ENCODE peak calls at places on chromosome 9, in four cellular contexts. P is H1, D is H9, G is mesendoderm. T is an unnamed sample.
A peak's percentile ranks its signal among the peaks of the same experiment; 100 is the strongest.

GRCh38 chr9:34457266-34458012 is 931 bp downstream of the FAM219A start:
- DNase-seq in P (peak; percentile 21), D (peak; percentile 73), G (peak; percentile 86), T (peak; percentile 77)

GRCh38 chr9:93288891-93289883 is 105.2 kb downstream of the WNK2 start:
- DNase-seq in P (no peak), D (peak; percentile 45), G (no peak), T (peak; percentile 62)

GRCh38 chr9:131627846-131628820 is 82.8 kb downstream of the PRRT1B start:
- DNase-seq in D (no peak), G (no peak), P (no peak), T (peak; percentile 71)

GRCh38 chr9:101383361-101383760 is 1.4 kb downstream of the BAAT start:
- DNase-seq in G (no peak), P (no peak), D (no peak), T (no peak)

GRCh38 chr9:107784235-107784958 is 294.8 kb upstream of the KLF4 start:
- DNase-seq in D (peak; percentile 49), G (peak; percentile 34), P (no peak), T (peak; percentile 88)

GRCh38 chr9:89436963-89437625 is 60.8 kb downstream of the SEMA4D start:
- DNase-seq in P (no peak), D (no peak), G (no peak), T (no peak)

GRCh38 chr9:116693233-116693731 is 6.2 kb downstream of the TRIM32 start:
- DNase-seq in D (no peak), P (no peak), G (no peak), T (peak; percentile 54)

GRCh38 chr9:1086517-1086916 is 36.4 kb downstream of the DMRT2 start:
- DNase-seq in P (no peak), G (no peak), D (no peak), T (no peak)

GRCh38 chr9:127221695-127222094 is 42.9 kb upstream of the GARNL3 start:
- DNase-seq in D (no peak), G (no peak), P (no peak), T (no peak)

GRCh38 chr9:78972303-78973002 is 599.3 kb upstream of the TLE4 start:
- DNase-seq in P (no peak), D (no peak), G (peak; percentile 9), T (no peak)

GRCh38 chr9:130451509-130452388 is 7.0 kb downstream of the ASS1 start:
- DNase-seq in D (peak; percentile 74), G (peak; percentile 80), P (no peak), T (peak; percentile 95)

GRCh38 chr9:27945386-27945785 is 372.1 kb upstream of the C9orf72 start:
- DNase-seq in D (no peak), G (no peak), P (no peak), T (no peak)

GRCh38 chr9:94079236-94079635 is 5.0 kb upstream of the PTPDC1 start:
- DNase-seq in G (no peak), D (no peak), P (no peak), T (no peak)

GRCh38 chr9:135648494-135649410 is 9.4 kb upstream of the GLT6D1 start:
- DNase-seq in G (no peak), D (peak; percentile 87), P (no peak), T (no peak)

GRCh38 chr9:97388721-97389238 is 23.1 kb upstream of the TDRD7 start:
- DNase-seq in G (no peak), P (no peak), D (no peak), T (no peak)

GRCh38 chr9:92637886-92638620 is 31.9 kb downstream of the IPPK start:
- DNase-seq in D (peak; percentile 18), P (no peak), G (no peak), T (no peak)

GRCh38 chr9:89375181-89375760 is 57.0 kb downstream of the SECISBP2 start:
- DNase-seq in D (no peak), P (no peak), G (peak; percentile 54), T (no peak)

GRCh38 chr9:133349965-133350624 is 2.1 kb downstream of the RPL7A start:
- DNase-seq in G (no peak), D (no peak), P (no peak), T (no peak)

GRCh38 chr9:125701351-125701750 is 5.7 kb downstream of the MAPKAP1 start:
- DNase-seq in G (peak; percentile 90), D (peak; percentile 50), P (no peak), T (peak; percentile 40)

GRCh38 chr9:134376386-134377142 is 50.3 kb downstream of the RXRA start:
- DNase-seq in P (no peak), G (no peak), D (no peak), T (no peak)

GRCh38 chr9:19517202-19517942 is 108.6 kb downstream of the ACER2 start:
- DNase-seq in G (peak; percentile 70), D (peak; percentile 68), P (peak; percentile 25), T (no peak)

GRCh38 chr9:19769213-19769612 is 19.6 kb downstream of the SLC24A2 start:
- DNase-seq in D (no peak), P (no peak), G (no peak), T (no peak)

GRCh38 chr9:132755096-132755495 is 84.8 kb downstream of the GTF3C4 start:
- DNase-seq in D (no peak), P (no peak), G (no peak), T (no peak)

GRCh38 chr9:134222018-134222573 is 57.7 kb upstream of the RNU6ATAC start:
- DNase-seq in D (no peak), P (no peak), G (no peak), T (no peak)

GRCh38 chr9:135641047-135641446 is 1.7 kb upstream of the GLT6D1 start:
- DNase-seq in P (no peak), D (no peak), G (no peak), T (no peak)

GRCh38 chr9:122791872-122792669 is 3.3 kb downstream of the OR5C1 start:
- DNase-seq in G (no peak), P (no peak), D (no peak), T (no peak)

GRCh38 chr9:2026181-2026580 is 11.0 kb downstream of the SMARCA2 start:
- DNase-seq in G (no peak), D (no peak), P (no peak), T (no peak)

GRCh38 chr9:132144708-132145365 is 17.0 kb upstream of the NTNG2 start:
- DNase-seq in G (no peak), D (no peak), P (no peak), T (peak; percentile 66)

GRCh38 chr9:31799953-31800609 is 584.4 kb upstream of the ACO1 start:
- DNase-seq in G (peak; percentile 80), D (peak; percentile 50), P (peak; percentile 33), T (no peak)

GRCh38 chr9:93357649-93358048 is 93.8 kb upstream of the FAM120A start:
- DNase-seq in G (no peak), P (no peak), D (no peak), T (no peak)

GRCh38 chr9:15299374-15299939 is 7.6 kb downstream of the TTC39B start:
- DNase-seq in D (no peak), G (peak; percentile 61), P (no peak), T (no peak)

GRCh38 chr9:97850746-97851449 is 2.1 kb upstream of the FOXE1 start:
- DNase-seq in G (no peak), P (no peak), D (no peak), T (no peak)

GRCh38 chr9:33506626-33507370 is 17.3 kb upstream of the ANKRD18B start:
- DNase-seq in P (no peak), D (no peak), G (peak; percentile 38), T (peak; percentile 97)

GRCh38 chr9:136098844-136099243 is 3.8 kb upstream of the NACC2 start:
- DNase-seq in P (no peak), D (no peak), G (no peak), T (no peak)

DNA sequence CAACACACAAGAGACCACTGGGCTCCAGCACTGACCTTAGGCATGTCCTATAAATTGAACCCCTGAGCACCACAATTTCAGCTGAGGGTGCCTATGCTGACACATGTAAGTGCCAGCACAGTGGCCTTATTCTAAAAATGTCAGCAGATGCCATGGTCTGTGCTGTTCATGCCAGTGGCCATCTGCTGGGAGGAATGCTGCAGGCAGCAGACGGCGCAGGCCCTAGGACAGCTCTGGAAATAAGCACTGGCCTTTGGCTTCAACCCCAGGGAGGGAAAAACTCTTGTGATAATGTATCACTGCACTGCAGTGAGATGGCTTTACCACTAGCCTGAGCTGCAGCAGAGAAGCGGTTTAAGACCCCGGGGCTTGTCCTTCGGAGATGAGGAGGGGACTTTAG is 98.5 kb downstream of the SYK start:
- DNase-seq in D (peak; percentile 49), P (no peak), G (peak; percentile 57), T (peak; percentile 18)
- H2BK5ac ChIP-seq in D (no peak overlapping the region), P (no peak overlapping the region), G (no peak overlapping the region), T (no peak overlapping the region)

DNA sequence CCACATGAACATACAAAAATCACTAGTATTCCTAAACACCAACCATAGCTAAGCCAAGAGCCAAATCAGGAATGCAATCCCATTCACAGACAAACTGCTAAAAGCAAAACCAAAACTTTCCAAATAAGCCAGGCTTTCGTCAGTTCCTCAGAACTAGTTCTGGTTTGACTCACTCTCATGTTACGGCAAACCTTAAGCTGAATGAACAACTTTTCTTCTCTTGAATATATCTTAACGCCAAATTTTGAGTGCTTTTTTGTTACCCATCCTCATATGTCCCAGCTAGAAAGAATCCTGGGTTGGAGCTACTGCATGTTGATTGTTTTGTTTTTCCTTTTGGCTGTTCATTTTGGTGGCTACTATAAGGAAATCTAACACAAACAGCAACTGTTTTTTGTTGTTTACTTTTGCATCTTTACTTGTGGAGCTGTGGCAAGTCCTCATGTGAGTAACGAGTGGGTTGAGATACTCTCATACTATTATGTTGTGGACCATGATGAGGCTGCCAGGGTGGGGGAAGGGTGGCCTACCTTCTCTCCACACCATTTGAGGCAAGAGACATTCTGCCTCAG is at the start of gene PDCD1LG2:
- DNase-seq in G (no peak), D (no peak), P (no peak), T (peak; percentile 84)
- H4K5ac ChIP-seq in G (no peak within 1 kb of the TSS), D (no peak within 1 kb of the TSS), P (no peak within 1 kb of the TSS), T (peak within 1 kb of the TSS; percentile 95)

DNA sequence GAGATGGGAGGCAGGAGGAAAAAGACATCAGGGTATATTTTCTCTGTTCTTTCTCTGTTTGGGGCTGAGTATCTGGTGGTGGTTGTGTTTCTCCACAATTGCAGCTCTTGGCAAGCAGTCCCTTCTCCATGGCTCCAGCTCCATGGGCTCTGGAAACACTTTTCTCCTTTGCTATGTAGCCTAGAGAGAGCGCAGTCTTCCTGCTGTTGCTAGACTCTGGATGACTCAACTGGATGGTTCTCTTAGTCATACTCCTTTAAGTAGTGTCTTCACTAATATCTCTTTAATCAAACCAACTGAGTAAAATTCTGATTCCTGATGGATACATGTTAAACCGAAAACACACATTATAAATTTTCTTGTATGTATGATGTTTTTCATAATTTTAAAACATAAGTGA is 3.3 kb upstream of the PLGRKT start:
- DNase-seq in D (no peak), G (peak; percentile 52), P (no peak), T (peak; percentile 79)
- H2BK5ac ChIP-seq in D (no peak overlapping the region), G (no peak overlapping the region), P (no peak overlapping the region), T (no peak overlapping the region)

DNA sequence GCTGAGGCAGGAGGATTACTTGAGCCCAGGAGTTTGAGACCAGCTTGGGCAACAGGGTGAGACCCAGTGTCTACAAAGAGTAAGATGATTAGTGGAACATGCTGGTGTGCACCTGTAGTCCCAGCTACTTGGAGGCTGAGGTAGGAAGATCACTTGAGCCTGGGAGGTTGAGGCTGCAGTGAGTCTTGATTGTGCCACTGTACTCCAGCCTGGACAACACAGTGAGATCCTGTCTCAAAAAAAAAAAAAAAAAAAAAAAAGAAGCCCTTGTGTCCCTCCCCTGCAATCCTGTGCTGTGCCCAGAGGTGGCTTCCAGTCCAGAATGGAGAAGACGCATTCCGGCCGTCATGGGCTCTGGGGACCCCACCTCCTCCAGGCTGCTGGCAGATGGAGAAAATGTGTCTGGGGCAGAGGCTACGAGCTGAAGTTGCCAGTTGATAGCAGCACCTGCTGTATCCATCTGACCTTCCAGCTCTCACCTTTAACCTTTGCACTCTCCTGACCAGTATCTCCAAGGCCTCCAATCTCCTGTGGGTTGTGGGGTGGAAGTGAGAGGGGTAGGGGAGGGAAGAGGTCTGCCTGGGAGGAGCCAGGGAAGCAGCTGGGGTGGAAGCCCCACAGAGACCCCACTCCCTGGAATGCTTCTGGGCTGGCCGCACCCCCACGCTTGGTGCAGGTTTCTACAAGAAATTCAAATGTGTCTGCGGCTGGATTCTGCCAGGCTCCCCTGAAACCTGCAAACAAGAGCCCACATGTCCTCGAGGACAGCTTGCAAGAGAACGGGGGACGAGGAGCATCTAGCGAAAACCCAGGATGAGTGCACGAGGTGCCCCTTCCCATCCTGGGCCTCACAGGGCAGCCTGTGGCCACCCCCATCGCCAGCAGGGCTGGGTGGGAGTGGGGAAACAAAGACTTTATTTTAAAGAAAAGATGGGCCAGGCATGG is 148.3 kb upstream of the IER5L start:
- DNase-seq in P (no peak), D (no peak), G (no peak), T (no peak)
- H4K5ac ChIP-seq in P (no peak overlapping the region), D (no peak overlapping the region), G (no peak overlapping the region), T (no peak overlapping the region)